ENCODE peak calls at places on chromosomes 1 and 21, in four cellular contexts. W is AG04450; D is effector memory CD4-positive, alpha-beta T cell; Z is neural progenitor cell. N is an unnamed sample.

GRCh38 chr1:245566952-245567351 is 412.2 kb downstream of the KIF26B start:
- DNase-seq in Z (no peak), W (no peak), D (no peak), N (no peak)

GRCh38 chr1:186424539-186424938 is 36.4 kb downstream of the PDC start:
- DNase-seq in Z (no peak), D (no peak), W (no peak), N (no peak)

GRCh38 chr1:48080343-48081255 is 83.4 kb upstream of the TRABD2B start:
- DNase-seq in D (no peak), Z (no peak), W (no peak), N (no peak)

GRCh38 chr1:4836574-4836973 is 182.2 kb downstream of the AJAP1 start:
- DNase-seq in Z (no peak), W (no peak), D (no peak), N (no peak)

GRCh38 chr21:37118187-37118826 is 45.3 kb downstream of the TTC3 start:
- DNase-seq in Z (no peak), W (no peak), D (no peak), N (no peak)

GRCh38 chr1:12450090-12450764 is 167.8 kb downstream of the DHRS3 start:
- DNase-seq in W (no peak), Z (no peak), D (no peak), N (no peak)

GRCh38 chr21:44866780-44867179 is 6.7 kb downstream of the PTTG1IP start:
- DNase-seq in W (no peak), D (no peak), Z (no peak), N (no peak)

GRCh38 chr21:37139154-37139553 is 66.1 kb downstream of the TTC3 start:
- DNase-seq in Z (no peak), W (no peak), D (no peak), N (no peak)

GRCh38 chr1:36301220-36301619 is 4.9 kb upstream of the SH3D21 start:
- DNase-seq in D (no peak), Z (no peak), W (no peak), N (no peak)

GRCh38 chr1:30818568-30819243 is 61.1 kb upstream of the LAPTM5 start:
- DNase-seq in D (no peak), Z (peak), W (no peak), N (no peak)

GRCh38 chr1:158020877-158021630 is 27.6 kb downstream of the KIRREL1 start:
- DNase-seq in D (no peak), Z (no peak), W (no peak), N (no peak)

GRCh38 chr21:45868086-45868485 is 113.5 kb upstream of the COL6A1 start:
- DNase-seq in D (no peak), W (no peak), Z (no peak), N (no peak)

GRCh38 chr1:241749041-241749798 is 97.1 kb downstream of the WDR64 start:
- DNase-seq in Z (no peak), D (no peak), W (no peak), N (no peak)

GRCh38 chr1:77888429-77889239 is at the start of gene NEXN:
- DNase-seq in Z (peak), D (no peak), W (peak), N (no peak)
- H3K4me3 ChIP-seq in Z (peak), D (peak), W (peak), N (peak)

DNA sequence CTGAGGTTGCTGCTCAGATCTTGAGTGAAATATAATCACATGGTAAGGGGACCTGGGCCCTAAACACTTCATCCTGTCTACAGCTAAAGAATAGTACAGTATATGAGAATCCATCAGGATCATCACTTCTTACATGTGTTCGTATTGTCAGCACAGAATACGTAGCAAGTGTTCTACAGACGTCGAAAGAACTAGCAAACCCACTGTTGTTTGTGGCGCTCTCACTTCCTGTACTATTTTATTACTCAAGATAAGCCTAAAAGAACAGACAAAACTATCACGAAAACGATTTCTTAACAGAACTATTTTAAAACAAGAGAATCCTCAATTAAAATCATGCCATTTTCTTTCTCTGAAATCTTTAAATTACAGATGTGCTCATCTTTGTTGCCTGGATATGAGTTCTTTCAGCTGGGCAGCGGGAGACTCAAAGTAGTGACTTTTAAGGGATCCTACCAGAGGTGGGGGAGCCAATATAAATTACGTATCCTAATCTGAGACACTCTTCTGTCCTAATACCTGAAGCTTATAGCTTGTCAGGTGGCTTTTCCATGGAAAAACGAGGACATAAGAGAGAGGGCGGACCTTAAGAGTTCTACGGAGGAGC is 724 bp downstream of the ST7L start:
- DNase-seq in W (no peak), D (peak), Z (peak), N (no peak)
- H3K4me3 ChIP-seq in W (peak), D (peak), Z (peak), N (peak)

DNA sequence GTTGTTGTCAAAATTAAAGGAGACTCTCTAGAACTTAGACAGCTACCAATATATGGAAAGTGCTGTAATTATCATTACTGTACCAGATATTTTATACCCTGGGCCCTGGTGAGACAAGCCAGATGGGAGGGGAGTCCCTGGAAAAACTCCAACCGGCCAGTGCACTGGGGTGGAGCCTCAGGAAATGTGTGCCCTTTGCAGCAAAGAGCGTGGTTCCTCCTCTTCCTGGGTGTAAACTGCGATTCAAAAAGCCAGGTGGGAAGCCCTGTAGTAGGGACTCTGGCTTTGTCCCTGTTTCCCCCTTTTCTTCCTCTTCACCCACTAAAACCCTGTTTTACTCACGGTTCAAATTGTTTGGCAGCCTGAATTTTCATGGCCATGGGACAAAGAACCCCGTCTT is 812.3 kb downstream of the PLA2G4A start:
- DNase-seq in W (no peak), D (no peak), Z (peak), N (no peak)
- H3K4me3 ChIP-seq in W (no peak), D (no peak), Z (peak), N (no peak)

GRCh38 chr1:207494171-207494570 is 1.8 kb upstream of the CR1 start:
- DNase-seq in Z (no peak), D (no peak), W (no peak), N (no peak)

GRCh38 chr1:207493212-207493611 is 2.7 kb upstream of the CR1 start:
- DNase-seq in W (no peak), D (no peak), Z (no peak), N (no peak)

GRCh38 chr1:207497951-207498350 is 2.0 kb downstream of the CR1 start:
- DNase-seq in D (no peak), W (no peak), Z (no peak), N (peak)

GRCh38 chr1:207499573-207499972 is 3.6 kb downstream of the CR1 start:
- DNase-seq in D (peak), W (peak), Z (peak), N (peak)

GRCh38 chr1:207495816-207496792 is at the start of gene CR1:
- DNase-seq in D (peak), Z (peak), W (no peak), N (peak)
- H3K4me3 ChIP-seq in D (peak), Z (peak), W (peak), N (peak)

GRCh38 chr21:16071082-16071481 is 341.3 kb downstream of the USP25 start:
- DNase-seq in Z (no peak), W (no peak), D (no peak), N (no peak)

GRCh38 chr21:16071761-16072160 is 342.0 kb downstream of the USP25 start:
- DNase-seq in W (no peak), D (no peak), Z (no peak), N (no peak)

GRCh38 chr21:16072692-16073091 is 342.9 kb downstream of the USP25 start:
- DNase-seq in Z (no peak), W (peak), D (no peak), N (no peak)

GRCh38 chr21:16073571-16073970 is 343.8 kb downstream of the USP25 start:
- DNase-seq in W (no peak), Z (no peak), D (no peak), N (no peak)

DNA sequence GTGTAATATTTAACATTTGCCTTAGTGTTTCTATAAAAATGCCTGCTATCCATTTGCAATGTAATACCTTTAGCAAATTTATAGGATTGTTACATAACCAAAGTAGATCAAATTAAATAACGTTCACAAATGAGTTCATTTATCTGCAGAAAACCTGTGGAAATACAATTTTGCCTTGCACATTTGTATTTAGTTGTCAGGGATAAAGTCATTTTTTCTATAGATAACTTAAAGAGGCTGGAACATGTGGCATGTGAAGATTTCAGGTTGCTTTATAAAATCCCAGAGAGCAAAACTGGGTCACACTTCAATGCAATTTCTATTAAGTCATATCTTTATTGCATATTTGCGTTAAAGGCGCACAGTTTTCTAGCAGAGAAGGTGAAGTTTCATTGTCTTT is 342.4 kb downstream of the USP25 start:
- DNase-seq in D (no peak), Z (no peak), W (no peak), N (no peak)
- H3K4me3 ChIP-seq in D (no peak), Z (no peak), W (no peak), N (no peak)

GRCh38 chr1:113140588-113141446 is 67.8 kb downstream of the LRIG2 start:
- DNase-seq in D (peak), Z (peak), W (peak), N (peak)
- H3K4me3 ChIP-seq in D (no peak), Z (no peak), W (no peak), N (no peak)

GRCh38 chr1:193060938-193061337 is 1.5 kb downstream of the RO60 start:
- DNase-seq in W (no peak), D (no peak), Z (no peak), N (no peak)
- H3K4me3 ChIP-seq in W (peak), D (peak), Z (peak), N (peak)

DNA sequence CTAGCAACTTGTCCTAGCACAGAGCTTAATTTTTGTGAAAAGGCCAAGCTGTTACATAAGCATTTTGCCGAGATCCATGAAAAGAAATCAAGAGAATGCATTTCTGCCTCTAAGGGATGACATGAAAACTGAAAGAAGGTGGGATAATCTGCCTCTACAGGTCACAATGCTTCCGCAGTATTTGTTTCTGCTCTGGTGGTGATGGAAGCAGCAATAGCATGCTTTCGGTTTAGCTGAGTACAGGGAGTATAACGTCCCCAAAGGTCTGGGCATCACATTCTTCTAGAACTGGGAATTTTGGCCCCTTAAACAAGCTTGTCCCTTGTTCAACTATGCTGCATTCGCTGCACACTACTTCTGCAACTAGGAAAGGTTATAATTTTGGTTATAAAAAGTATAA is 14.4 kb upstream of the MAGI3 start:
- DNase-seq in Z (no peak), D (no peak), W (no peak), N (no peak)
- H3K4me3 ChIP-seq in Z (no peak), D (no peak), W (no peak), N (no peak)

GRCh38 chr1:54777011-54777410 is 12.7 kb upstream of the PARS2 start:
- DNase-seq in Z (no peak), W (no peak), D (no peak), N (no peak)
- H3K4me3 ChIP-seq in Z (no peak), W (no peak), D (no peak), N (no peak)

GRCh38 chr1:3360646-3361257 is 93.7 kb upstream of the ARHGEF16 start:
- DNase-seq in D (no peak), W (no peak), Z (no peak), N (no peak)
- H3K4me3 ChIP-seq in D (no peak), W (no peak), Z (no peak), N (no peak)